ENCODE peak calls at places on chromosomes 16 and 17, in nine cellular contexts. R, X, N, G, F, L, C, V and W are unnamed samples.

GRCh38 chr17:63984206-63984605 is 11.5 kb upstream of the SCN4A start:
- DNase-seq in R (no peak), X (no peak), N (no peak), G (no peak), F (no peak), L (no peak), C (no peak), V (no peak), W (peak)

GRCh38 chr16:51327001-51327400 is 175.9 kb upstream of the SALL1 start:
- DNase-seq in R (no peak), X (no peak), N (no peak), G (no peak), F (no peak), L (no peak), C (no peak), V (no peak), W (no peak)

GRCh38 chr16:83720981-83721380 is 86.8 kb upstream of the HSBP1 start:
- DNase-seq in R (no peak), X (no peak), N (no peak), G (no peak), F (no peak), L (no peak), C (no peak), V (no peak), W (no peak)

GRCh38 chr17:68961204-68961893 is 6.2 kb upstream of the ABCA8 start:
- DNase-seq in R (no peak), X (no peak), N (no peak), G (no peak), F (no peak), L (no peak), C (no peak), V (peak), W (peak)

GRCh38 chr17:38746004-38746892 is 1.9 kb downstream of the PCGF2 start:
- DNase-seq in R (no peak), X (no peak), N (no peak), G (no peak), F (no peak), L (no peak), C (no peak), V (no peak), W (no peak)

GRCh38 chr16:49776085-49776501 is 79.8 kb downstream of the ZNF423 start:
- DNase-seq in R (no peak), X (peak), N (no peak), G (no peak), F (no peak), L (no peak), C (no peak), V (peak), W (no peak)

GRCh38 chr17:60127068-60128064 is 22.4 kb upstream of the CA4 start:
- DNase-seq in R (no peak), X (no peak), N (no peak), G (no peak), F (no peak), L (peak), C (no peak), V (no peak), W (peak)

GRCh38 chr16:65305588-65305987 is 183.7 kb upstream of the CDH11 start:
- DNase-seq in R (no peak), X (no peak), N (no peak), G (no peak), F (no peak), L (no peak), C (no peak), V (no peak), W (no peak)

GRCh38 chr17:5986644-5987043 is 83.5 kb upstream of the WSCD1 start:
- DNase-seq in R (no peak), X (no peak), N (no peak), G (peak), F (no peak), L (no peak), C (no peak), V (no peak), W (no peak)

GRCh38 chr17:48472485-48473281 is 42.7 kb upstream of the SKAP1 start:
- DNase-seq in R (no peak), X (no peak), N (no peak), G (peak), F (no peak), L (no peak), C (no peak), V (no peak), W (peak)

GRCh38 chr16:19767497-19767896 is 49.4 kb downstream of the IQCK start:
- DNase-seq in R (no peak), X (no peak), N (no peak), G (no peak), F (no peak), L (no peak), C (no peak), V (no peak), W (no peak)

GRCh38 chr17:68807998-68808772 is 147.0 kb downstream of the ABCA8 start:
- DNase-seq in R (no peak), X (no peak), N (no peak), G (no peak), F (no peak), L (no peak), C (no peak), V (no peak), W (no peak)

GRCh38 chr17:48540213-48540612 is 4.7 kb downstream of the HOXB2 start:
- DNase-seq in R (no peak), X (no peak), N (no peak), G (no peak), F (no peak), L (no peak), C (no peak), V (no peak), W (no peak)

GRCh38 chr17:13114601-13115024 is 96.8 kb upstream of the ELAC2 start:
- DNase-seq in R (no peak), X (peak), N (no peak), G (no peak), F (no peak), L (no peak), C (peak), V (peak), W (no peak)

GRCh38 chr17:50785942-50786570 is 18.7 kb upstream of the ANKRD40CL start:
- DNase-seq in R (no peak), X (no peak), N (no peak), G (no peak), F (no peak), L (no peak), C (peak), V (no peak), W (no peak)

GRCh38 chr17:78723001-78723796 is 58.9 kb downstream of the CYTH1 start:
- DNase-seq in R (no peak), X (peak), N (no peak), G (peak), F (no peak), L (no peak), C (no peak), V (peak), W (peak)

GRCh38 chr16:85963746-85964370 is 64.9 kb downstream of the IRF8 start:
- DNase-seq in R (no peak), X (no peak), N (no peak), G (no peak), F (no peak), L (no peak), C (no peak), V (peak), W (no peak)

GRCh38 chr16:53678756-53679334 is 24.8 kb downstream of the RPGRIP1L start:
- DNase-seq in R (no peak), X (no peak), N (no peak), G (no peak), F (no peak), L (no peak), C (no peak), V (no peak), W (no peak)

GRCh38 chr17:83189673-83190385 is 110.4 kb downstream of the METRNL start:
- DNase-seq in R (no peak), X (no peak), N (no peak), G (no peak), F (no peak), L (peak), C (no peak), V (peak), W (peak)

GRCh38 chr16:20611350-20611902 is 35.3 kb upstream of the ACSM2B start:
- DNase-seq in R (no peak), X (no peak), N (no peak), G (no peak), F (no peak), L (peak), C (peak), V (peak), W (no peak)

GRCh38 chr17:32471652-32472051 is 15.1 kb upstream of the CDK5R1 start:
- DNase-seq in R (no peak), X (no peak), N (no peak), G (no peak), F (no peak), L (no peak), C (no peak), V (no peak), W (no peak)

GRCh38 chr17:44847581-44847980 is at the start of gene HIGD1B:
- DNase-seq in R (no peak), X (no peak), N (no peak), G (no peak), F (no peak), L (no peak), C (no peak), V (peak), W (no peak)
- H3K4me3 ChIP-seq in R (no peak), X (no peak), N (no peak), G (no peak), F (no peak), L (no peak), C (no peak), V (peak), W (no peak)

DNA sequence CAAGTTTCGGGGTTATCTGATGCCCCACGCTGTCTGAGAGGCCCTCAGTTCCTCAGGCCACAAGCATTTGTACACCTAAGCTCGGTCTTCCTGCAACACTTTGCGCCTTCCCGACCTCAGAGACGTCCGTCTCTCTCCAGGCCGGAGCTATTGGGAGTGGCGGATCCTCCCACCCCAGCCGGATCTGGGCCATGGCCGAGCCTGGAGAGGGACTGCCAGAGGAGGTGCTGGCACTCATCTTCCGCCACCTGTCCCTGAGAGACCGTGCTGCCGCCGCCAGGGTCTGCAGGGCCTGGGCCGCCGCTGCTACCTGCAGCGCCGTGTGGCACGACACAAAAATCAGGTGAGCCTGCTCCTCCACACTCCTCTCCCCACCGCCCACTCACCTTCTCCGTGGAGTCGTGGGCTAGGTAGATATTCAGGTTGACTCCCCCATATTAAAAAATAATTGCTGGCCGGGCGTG is 1.9 kb downstream of the FBXL8 start:
- DNase-seq in R (no peak), X (no peak), N (no peak), G (no peak), F (no peak), L (no peak), C (peak), V (peak), W (peak)
- H3K4me3 ChIP-seq in R (no peak), X (no peak), N (no peak), G (no peak), F (no peak), L (no peak), C (no peak), V (peak), W (peak)

DNA sequence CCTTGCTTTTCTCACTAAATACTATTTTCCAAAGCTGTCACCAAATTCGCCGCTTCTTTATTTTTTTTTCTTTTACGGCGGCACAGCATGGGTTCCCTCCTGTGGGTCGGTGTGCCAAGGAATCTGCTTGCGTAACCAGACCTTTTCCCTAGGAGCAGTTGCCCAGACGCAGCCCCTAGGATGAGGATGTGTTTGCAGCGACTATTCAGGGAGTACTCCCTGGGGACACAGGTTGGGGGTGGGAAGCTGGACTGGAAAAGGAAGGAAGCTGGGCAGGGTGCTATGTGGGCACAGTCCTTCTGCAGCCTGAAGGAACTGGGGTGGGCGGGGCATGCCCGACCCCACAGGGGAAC is 49.0 kb upstream of the ZCCHC14 start:
- DNase-seq in R (no peak), X (no peak), N (no peak), G (no peak), F (no peak), L (peak), C (no peak), V (no peak), W (no peak)
- H3K4me3 ChIP-seq in R (no peak), X (no peak), N (no peak), G (no peak), F (no peak), L (peak), C (no peak), V (peak), W (no peak)

GRCh38 chr17:65047939-65048338 is 8.6 kb downstream of the GNA13 start:
- DNase-seq in R (no peak), X (no peak), N (no peak), G (peak), F (no peak), L (no peak), C (no peak), V (no peak), W (no peak)
- H3K4me3 ChIP-seq in R (no peak), X (no peak), N (no peak), G (no peak), F (peak), L (no peak), C (no peak), V (no peak), W (no peak)

GRCh38 chr17:18159551-18160120 is 24.0 kb upstream of the ALKBH5 start:
- DNase-seq in R (no peak), X (no peak), N (no peak), G (no peak), F (no peak), L (no peak), C (no peak), V (no peak), W (no peak)

GRCh38 chr17:18156171-18156975 is 27.3 kb upstream of the ALKBH5 start:
- DNase-seq in R (no peak), X (no peak), N (no peak), G (no peak), F (no peak), L (no peak), C (no peak), V (no peak), W (no peak)

GRCh38 chr17:18158022-18158600 is 25.5 kb upstream of the ALKBH5 start:
- DNase-seq in R (peak), X (no peak), N (peak), G (peak), F (peak), L (peak), C (peak), V (peak), W (peak)

GRCh38 chr17:18156976-18157280 is 26.7 kb upstream of the ALKBH5 start:
- DNase-seq in R (no peak), X (no peak), N (no peak), G (no peak), F (no peak), L (no peak), C (no peak), V (no peak), W (no peak)

DNA sequence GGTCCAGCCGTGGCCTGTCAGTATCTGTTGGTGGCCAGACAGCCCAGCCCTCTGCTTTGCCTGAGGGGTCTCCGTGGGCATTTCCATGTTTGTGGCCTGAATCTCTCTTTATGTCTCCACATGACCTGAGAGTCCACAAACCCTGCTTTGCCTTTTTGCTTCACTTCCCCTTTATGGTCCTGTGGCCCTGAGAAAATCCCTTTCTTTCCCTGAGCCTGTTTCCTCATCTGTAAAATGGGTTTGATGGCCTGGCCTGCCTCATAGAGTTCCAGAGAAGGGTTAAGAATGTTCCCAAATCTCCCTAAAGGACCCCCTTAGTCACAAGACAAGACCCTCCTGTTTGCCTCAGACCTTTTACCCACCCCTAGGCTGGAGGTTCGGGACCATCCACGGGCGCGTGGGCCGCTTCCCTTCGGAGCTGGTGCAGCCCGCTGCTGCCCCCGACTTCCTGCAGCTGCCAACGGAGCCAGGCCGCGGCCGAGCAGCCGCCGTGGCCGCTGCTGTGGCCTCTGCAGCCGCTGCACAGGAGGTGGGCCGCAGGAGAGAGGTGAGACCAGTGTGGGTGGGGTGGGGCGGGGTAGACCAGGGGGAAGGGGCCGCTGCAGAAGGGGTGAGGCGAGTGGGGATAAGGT is 26.2 kb upstream of the ALKBH5 start:
- DNase-seq in R (no peak), X (no peak), N (no peak), G (no peak), F (no peak), L (no peak), C (no peak), V (no peak), W (no peak)
- H3K4me3 ChIP-seq in R (no peak), X (no peak), N (no peak), G (peak), F (no peak), L (peak), C (no peak), V (peak), W (no peak)

GRCh38 chr17:7887482-7888183 is 956 bp upstream of the CHD3 start:
- DNase-seq in R (peak), X (no peak), N (peak), G (peak), F (peak), L (peak), C (peak), V (peak), W (peak)

GRCh38 chr17:7887038-7887481 is 1.5 kb upstream of the CHD3 start:
- DNase-seq in R (no peak), X (no peak), N (no peak), G (no peak), F (no peak), L (no peak), C (no peak), V (no peak), W (no peak)

GRCh38 chr17:7885357-7886226 is 3.0 kb upstream of the CHD3 start:
- DNase-seq in R (peak), X (no peak), N (peak), G (peak), F (peak), L (peak), C (peak), V (peak), W (peak)

GRCh38 chr17:7884581-7885356 is 3.8 kb upstream of the CHD3 start:
- DNase-seq in R (peak), X (no peak), N (peak), G (no peak), F (peak), L (no peak), C (peak), V (no peak), W (peak)

GRCh38 chr17:7886227-7887037 is 2.2 kb upstream of the CHD3 start:
- DNase-seq in R (peak), X (no peak), N (peak), G (no peak), F (peak), L (no peak), C (peak), V (no peak), W (no peak)
- H3K4me3 ChIP-seq in R (peak), X (peak), N (peak), G (peak), F (peak), L (peak), C (peak), V (peak), W (peak)

DNA sequence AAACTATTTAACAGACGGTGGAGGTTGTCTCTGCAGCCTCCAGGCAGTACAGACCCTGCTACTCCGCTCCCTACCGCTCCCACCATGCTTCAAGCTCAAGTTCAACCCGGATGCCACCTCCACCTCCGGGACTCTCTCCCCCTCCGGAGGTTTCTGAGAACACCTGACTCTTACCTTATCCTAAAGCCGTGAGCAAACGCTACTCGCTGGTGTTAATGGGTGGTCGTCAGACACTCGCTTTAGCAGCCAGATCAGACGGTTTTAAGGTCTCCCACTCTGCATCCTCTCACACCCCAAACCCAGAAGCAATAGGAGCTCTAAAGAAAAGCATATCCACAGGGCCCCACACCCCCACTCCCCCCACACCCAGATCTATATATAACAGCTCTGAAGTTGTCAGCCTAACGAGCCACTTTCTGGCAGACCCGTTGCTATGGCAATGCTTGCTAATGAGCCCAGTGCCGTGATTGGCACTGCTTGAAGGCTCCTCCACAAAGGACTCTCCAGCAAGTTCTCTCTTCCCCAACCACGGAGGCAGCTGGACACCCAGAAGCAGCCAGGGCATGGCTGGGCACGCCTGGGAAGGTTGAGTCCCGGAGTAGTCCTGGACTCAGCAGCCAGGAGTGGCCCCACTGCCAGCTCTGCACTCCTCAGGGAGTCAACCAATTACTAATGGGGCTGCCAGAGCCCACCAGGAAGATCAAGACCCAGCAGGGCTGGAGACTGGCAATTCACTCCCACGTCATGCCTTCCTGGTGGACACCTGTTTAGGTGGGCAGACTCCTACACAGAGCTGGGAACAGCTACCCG is 121.1 kb upstream of the RCVRN start:
- DNase-seq in R (no peak), X (no peak), N (no peak), G (no peak), F (no peak), L (peak), C (no peak), V (no peak), W (no peak)
- H3K4me3 ChIP-seq in R (no peak), X (no peak), N (no peak), G (peak), F (no peak), L (no peak), C (no peak), V (no peak), W (no peak)